ENCODE peak calls at places on chromosomes 2 and 18, in five cellular contexts. U is GM12864, O is foreskin keratinocyte, X is foreskin fibroblast, W is tibial nerve. F is an unnamed sample.

GRCh38 chr2:67085146-67085545 is 312.0 kb upstream of the ETAA1 start:
- DNase-seq in O (no peak), U (no peak), X (no peak), W (no peak), F (no peak)

GRCh38 chr2:67289921-67290371 is 107.2 kb upstream of the ETAA1 start:
- DNase-seq in U (no peak), X (peak), O (peak), W (no peak), F (no peak)

GRCh38 chr18:78893396-78894305 is 86.0 kb upstream of the SALL3 start:
- DNase-seq in X (no peak), W (no peak), O (no peak), U (no peak), F (no peak)

GRCh38 chr2:112547333-112547732 is 5.1 kb downstream of the POLR1B start:
- DNase-seq in X (peak), U (no peak), W (peak), O (no peak), F (peak)

GRCh38 chr2:105641389-105641811 is 103.3 kb upstream of the NCK2 start:
- DNase-seq in U (no peak), W (no peak), X (no peak), O (no peak), F (no peak)

GRCh38 chr2:128319773-128320608 is 1.3 kb upstream of the HS6ST1 start:
- DNase-seq in O (no peak), U (no peak), X (no peak), W (no peak), F (no peak)

GRCh38 chr2:25332571-25332970 is 9.2 kb downstream of the DNMT3A start:
- DNase-seq in U (no peak), O (no peak), W (no peak), X (no peak), F (no peak)

GRCh38 chr2:99488999-99489757 is 639 bp downstream of the REV1 start:
- DNase-seq in W (peak), O (no peak), X (peak), U (no peak), F (no peak)

GRCh38 chr18:79611040-79611681 is 68.4 kb upstream of the CTDP1 start:
- DNase-seq in O (peak), U (no peak), W (peak), X (no peak), F (no peak)

GRCh38 chr2:20619624-20620024 is 31.3 kb downstream of the HS1BP3 start:
- DNase-seq in W (no peak), O (no peak), X (no peak), U (no peak), F (no peak)

GRCh38 chr2:42808301-42808700 is 15.9 kb upstream of the HAAO start:
- DNase-seq in O (no peak), U (no peak), W (no peak), X (no peak), F (no peak)

GRCh38 chr2:42810971-42811865 is 18.8 kb upstream of the HAAO start:
- DNase-seq in X (peak), U (no peak), W (peak), O (no peak), F (peak)

GRCh38 chr2:42809131-42809875 is 16.9 kb upstream of the HAAO start:
- DNase-seq in W (peak), X (no peak), U (no peak), O (no peak), F (no peak)

GRCh38 chr2:42810126-42810970 is 18.0 kb upstream of the HAAO start:
- DNase-seq in W (peak), O (peak), X (peak), U (peak), F (peak)

GRCh38 chr2:42809876-42810125 is 17.4 kb upstream of the HAAO start:
- DNase-seq in O (no peak), X (peak), W (no peak), U (no peak), F (peak)
- TF ChIP-seq CTCF in O (peak), X (no peak), W (peak), U (peak), F (no peak)

DNA sequence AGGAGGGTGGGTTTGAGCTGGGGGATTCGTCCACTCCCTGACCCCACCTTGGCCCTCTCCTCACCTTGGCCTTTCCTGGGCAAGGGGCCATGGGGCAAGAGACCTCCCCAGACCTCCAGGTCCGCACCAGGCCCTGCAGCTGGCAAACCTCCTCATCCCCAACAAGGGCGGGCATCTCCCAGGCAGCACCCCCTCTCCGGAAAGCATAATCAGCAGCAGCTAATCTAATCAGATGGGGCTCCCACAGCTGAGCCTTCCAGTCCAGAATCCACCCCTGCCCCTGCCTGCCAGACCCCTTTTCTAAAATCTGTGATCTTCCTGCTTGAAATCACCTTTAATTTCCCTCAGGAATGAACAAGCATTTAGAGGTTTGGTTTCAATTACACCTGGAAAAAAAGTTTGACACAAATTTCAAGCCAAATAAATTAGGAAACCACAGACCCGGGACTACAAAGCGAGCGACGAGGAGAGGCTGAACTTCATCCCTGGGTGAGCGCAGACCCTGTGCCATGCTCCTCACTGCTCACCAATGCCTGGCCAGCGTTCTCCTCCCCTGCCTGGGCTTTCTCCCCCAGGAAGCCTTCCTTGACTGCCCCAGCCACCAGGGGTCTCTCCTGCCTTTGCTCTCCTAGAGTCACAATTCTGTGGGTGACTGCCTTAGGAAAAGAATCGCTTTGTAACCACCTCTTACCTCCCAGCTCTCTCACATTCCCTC is 143.0 kb upstream of the MYCN start:
- DNase-seq in X (no peak), O (no peak), U (no peak), W (no peak), F (no peak)
- TF ChIP-seq CTCF in X (no peak), O (peak), U (peak), W (no peak), F (no peak)

GRCh38 chr2:179444056-179444455 is 179.4 kb upstream of the SESTD1 start:
- DNase-seq in U (no peak), O (no peak), X (peak), W (peak), F (no peak)

GRCh38 chr2:179443175-179443574 is 178.5 kb upstream of the SESTD1 start:
- DNase-seq in U (no peak), O (no peak), W (no peak), X (no peak), F (no peak)

GRCh38 chr2:179438653-179439052 is 174.0 kb upstream of the SESTD1 start:
- DNase-seq in W (no peak), U (no peak), O (no peak), X (no peak), F (no peak)

GRCh38 chr2:179441551-179441950 is 176.9 kb upstream of the SESTD1 start:
- DNase-seq in O (no peak), X (no peak), U (no peak), W (no peak), F (no peak)

DNA sequence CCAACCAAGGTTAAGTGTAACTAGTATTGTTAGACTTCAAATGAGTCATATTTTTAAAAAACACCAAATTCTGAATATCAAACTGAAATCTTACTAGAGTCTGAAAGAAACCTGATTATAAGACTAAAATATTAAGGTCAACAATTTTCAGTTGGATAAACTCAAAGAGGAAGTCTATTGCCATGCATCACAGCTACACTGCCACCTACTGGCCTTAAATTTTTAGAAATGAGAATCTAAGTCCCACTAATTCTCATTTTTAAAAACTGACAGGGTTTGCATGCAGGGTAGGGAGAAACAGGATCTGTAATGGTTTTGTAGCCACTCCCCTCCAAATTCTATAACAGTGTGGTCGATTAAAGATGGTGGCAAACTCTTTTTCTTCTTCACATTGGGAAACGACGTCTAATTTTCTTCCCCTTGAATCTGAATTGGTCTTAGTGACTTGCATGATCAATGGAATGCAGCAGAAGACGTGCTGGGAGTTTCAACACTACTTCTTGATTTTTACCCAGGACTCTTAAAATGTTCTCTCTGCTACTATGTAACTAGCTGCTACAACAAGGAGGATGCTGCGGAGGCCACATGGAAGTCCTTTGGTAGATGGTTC is 176.1 kb upstream of the SESTD1 start:
- DNase-seq in X (no peak), W (no peak), U (no peak), O (no peak), F (no peak)
- TF ChIP-seq CTCF in X (peak), W (peak), U (peak), O (peak), F (peak)

GRCh38 chr2:152335016-152335850 is at the start of gene FMNL2:
- DNase-seq in U (peak), O (peak), W (peak), X (peak), F (no peak)
- TF ChIP-seq CTCF in U (no peak), O (peak), W (no peak), X (no peak), F (no peak)

GRCh38 chr2:42923632-42924425 is 131.4 kb upstream of the HAAO start:
- DNase-seq in W (no peak), U (no peak), O (no peak), X (no peak), F (no peak)
- TF ChIP-seq CTCF in W (no peak), U (no peak), O (no peak), X (no peak), F (peak)

DNA sequence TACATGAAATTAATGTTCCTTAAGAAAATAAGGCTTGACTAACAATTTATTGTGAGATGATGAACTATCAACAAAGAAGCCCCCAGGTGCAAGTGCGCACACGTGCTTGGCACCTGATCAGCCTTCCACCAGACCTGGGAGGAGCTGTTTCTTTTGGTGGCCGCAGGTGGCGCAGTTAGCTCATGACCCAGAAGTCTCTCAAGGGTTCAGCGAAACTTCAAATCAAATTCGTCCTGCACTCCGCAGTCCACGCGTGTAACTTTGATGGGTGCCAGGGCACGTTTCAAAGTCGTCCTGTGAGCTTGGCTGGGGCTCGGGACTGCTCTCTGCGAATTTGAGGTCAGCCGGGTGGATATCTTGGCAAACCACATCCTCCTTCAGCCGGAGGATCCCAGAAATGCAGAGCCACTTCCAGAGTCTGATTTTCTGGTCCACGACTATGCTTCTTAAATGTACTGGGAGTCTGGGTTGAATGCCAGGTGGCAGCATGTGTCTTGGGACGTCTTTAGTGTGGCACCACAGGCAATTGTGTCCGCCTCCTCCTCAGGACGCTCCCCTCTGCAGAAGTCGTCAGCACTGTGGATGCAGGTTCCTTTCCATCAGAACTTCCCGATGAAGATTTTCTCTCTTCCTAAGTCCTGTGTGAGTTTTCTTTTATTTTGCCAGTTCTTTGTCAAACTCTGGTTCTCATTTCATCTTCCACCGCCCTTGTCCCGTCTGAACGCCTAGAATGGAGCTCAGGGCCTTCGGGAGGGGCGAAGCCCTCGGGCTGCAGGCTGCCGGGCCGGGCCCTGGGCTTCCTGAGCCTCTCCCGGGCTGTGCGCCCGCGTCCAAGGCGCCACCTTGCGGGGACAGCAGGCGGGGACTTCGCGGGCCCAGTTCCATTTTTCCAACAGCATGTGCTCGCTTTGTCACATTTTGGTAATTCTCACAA is 61.3 kb upstream of the RAPGEF4 start:
- DNase-seq in U (no peak), O (no peak), X (no peak), W (no peak), F (no peak)
- TF ChIP-seq CTCF in U (peak), O (peak), X (peak), W (peak), F (peak)

GRCh38 chr2:138324068-138324771 is 177.3 kb upstream of the SPOPL start:
- DNase-seq in W (no peak), U (no peak), O (no peak), X (no peak), F (no peak)
- TF ChIP-seq CTCF in W (no peak), U (no peak), O (peak), X (no peak), F (no peak)

GRCh38 chr2:233131991-233132390 is 71.8 kb downstream of the INPP5D start:
- DNase-seq in U (no peak), O (no peak), W (no peak), X (no peak), F (no peak)

GRCh38 chr2:233130481-233130970 is 70.4 kb downstream of the INPP5D start:
- DNase-seq in X (no peak), W (no peak), O (no peak), U (no peak), F (no peak)

GRCh38 chr2:233130024-233130423 is 69.9 kb downstream of the INPP5D start:
- DNase-seq in W (no peak), X (no peak), O (no peak), U (no peak), F (no peak)

GRCh38 chr2:233133239-233133638 is 73.1 kb downstream of the INPP5D start:
- DNase-seq in U (no peak), X (no peak), O (no peak), W (no peak), F (no peak)

DNA sequence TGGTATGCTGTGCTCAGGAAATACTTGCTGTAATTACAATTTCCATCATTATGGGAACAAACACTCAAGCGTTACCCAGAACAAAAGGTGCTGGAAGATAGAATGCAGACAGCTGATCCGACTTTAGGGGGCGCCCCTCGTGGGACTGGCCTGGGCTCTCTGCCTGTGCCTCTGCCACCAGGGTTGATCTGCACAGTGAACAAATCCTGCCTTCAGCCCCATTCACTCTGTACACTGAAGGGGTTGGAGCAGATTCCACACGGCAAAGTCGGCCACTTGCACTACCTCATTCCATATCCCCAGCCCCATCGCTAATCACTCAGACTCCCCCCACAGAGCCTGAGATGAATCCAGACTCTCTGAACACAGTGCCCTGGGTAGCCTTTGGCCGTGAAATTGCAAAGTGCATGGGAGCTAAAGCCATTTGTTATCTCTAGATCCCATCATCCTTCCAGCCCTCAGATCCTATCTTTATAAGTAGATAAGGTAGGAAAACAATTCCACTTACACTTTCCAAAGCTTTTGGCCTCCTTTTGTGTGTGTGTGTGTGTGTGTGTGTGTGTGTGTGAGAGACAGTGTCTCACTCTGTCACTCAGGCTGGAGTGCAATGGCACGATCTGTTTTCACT is 69.3 kb downstream of the INPP5D start:
- DNase-seq in O (no peak), U (no peak), W (no peak), X (no peak), F (no peak)
- TF ChIP-seq CTCF in O (peak), U (peak), W (no peak), X (no peak), F (no peak)

GRCh38 chr2:10709290-10709939 is 12.0 kb upstream of the ATP6V1C2 start:
- DNase-seq in O (no peak), X (no peak), U (no peak), W (no peak), F (no peak)
- TF ChIP-seq CTCF in O (peak), X (peak), U (peak), W (no peak), F (peak)